ENCODE peak calls at places on chromosome 3, in five cellular contexts. T, Y, O, K and C are unnamed samples.

GRCh38 chr3:111577798-111578685 is 17.1 kb downstream of the ZBED2 start:
- DNase-seq in T (peak; percentile 47), Y (peak; percentile 27), O (no peak), K (no peak), C (no peak)

GRCh38 chr3:186519021-186519658 is 25.0 kb downstream of the CRYGS start:
- DNase-seq in T (no peak), Y (no peak), O (peak; percentile 77), K (no peak), C (no peak)

GRCh38 chr3:157255797-157256196 is 95.8 kb upstream of the CCNL1 start:
- DNase-seq in T (no peak), Y (no peak), O (no peak), K (no peak), C (no peak)

GRCh38 chr3:18649666-18650363 is 224.7 kb upstream of the SATB1 start:
- DNase-seq in T (no peak), Y (no peak), O (peak; percentile 7), K (no peak), C (no peak)

GRCh38 chr3:66481071-66482001 is 19.5 kb downstream of the LRIG1 start:
- DNase-seq in T (no peak), Y (peak; percentile 50), O (no peak), K (no peak), C (no peak)

GRCh38 chr3:65778966-65779365 is 259.8 kb downstream of the MAGI1 start:
- DNase-seq in T (no peak), Y (no peak), O (no peak), K (no peak), C (no peak)

GRCh38 chr3:141505166-141505565 is 18.3 kb downstream of the RASA2 start:
- DNase-seq in T (no peak), Y (no peak), O (no peak), K (no peak), C (no peak)

GRCh38 chr3:153138267-153139210 is 23.5 kb upstream of the RAP2B start:
- DNase-seq in T (peak; percentile 50), Y (peak; percentile 89), O (no peak), K (no peak), C (peak; percentile 58)

GRCh38 chr3:46399557-46399956 is 7.3 kb downstream of the CCR5AS start:
- DNase-seq in T (no peak), Y (no peak), O (no peak), K (no peak), C (no peak)

GRCh38 chr3:42750834-42751233 is 22.2 kb downstream of the CCDC13 start:
- DNase-seq in T (no peak), Y (no peak), O (no peak), K (no peak), C (no peak)

GRCh38 chr3:16808393-16809107 is 76.2 kb upstream of the PLCL2 start:
- DNase-seq in T (no peak), Y (no peak), O (no peak), K (no peak), C (no peak)

GRCh38 chr3:11482024-11482423 is 161.7 kb downstream of the VGLL4 start:
- DNase-seq in T (no peak), Y (no peak), O (no peak), K (no peak), C (no peak)

GRCh38 chr3:50600841-50601591 is 10.6 kb downstream of the CISH start:
- DNase-seq in T (peak; percentile 68), Y (no peak), O (peak; percentile 59), K (no peak), C (peak; percentile 87)

GRCh38 chr3:100740207-100740606 is 30.9 kb downstream of the TFG start:
- DNase-seq in T (no peak), Y (no peak), O (no peak), K (no peak), C (no peak)